ENCODE peak calls at places on chromosomes 13 and 19, in four cellular contexts. J, R, E and M are unnamed samples.

GRCh38 chr13:38264363-38265134 is 85.1 kb upstream of the UFM1 start:
- DNase-seq in J (no peak), R (no peak), E (no peak), M (no peak)

GRCh38 chr19:20256606-20257005 is 89.6 kb downstream of the ZNF486 start:
- DNase-seq in J (no peak), R (no peak), E (no peak), M (no peak)

GRCh38 chr13:27496006-27496405 is 45.6 kb upstream of the MTIF3 start:
- DNase-seq in J (no peak), R (no peak), E (no peak), M (no peak)

GRCh38 chr19:54114340-54114826 is 1.1 kb downstream of the TFPT start:
- DNase-seq in J (peak), R (no peak), E (peak), M (peak)

GRCh38 chr19:16458391-16459128 is 13.2 kb downstream of the EPS15L1 start:
- DNase-seq in J (no peak), R (no peak), E (no peak), M (no peak)

GRCh38 chr13:34021619-34022018 is 203.7 kb downstream of the RFC3 start:
- DNase-seq in J (no peak), R (no peak), E (no peak), M (no peak)

GRCh38 chr13:36841411-36841810 is 22.4 kb downstream of the RFXAP start:
- DNase-seq in J (no peak), R (no peak), E (no peak), M (no peak)

GRCh38 chr13:52454459-52454824 is 836 bp upstream of the CKAP2 start:
- DNase-seq in J (peak), R (no peak), E (no peak), M (peak)

GRCh38 chr19:38544569-38545315 is 73.0 kb downstream of the MAP4K1 start:
- DNase-seq in J (peak), R (no peak), E (no peak), M (no peak)

GRCh38 chr13:105462981-105463380 is 1072.5 kb downstream of the EFNB2 start:
- DNase-seq in J (no peak), R (no peak), E (no peak), M (no peak)

GRCh38 chr13:45796421-45796960 is 55.1 kb downstream of the SIAH3 start:
- DNase-seq in J (no peak), R (no peak), E (no peak), M (no peak)

GRCh38 chr13:20461481-20461859 is 64.2 kb downstream of the CRYL1 start:
- DNase-seq in J (no peak), R (no peak), E (peak), M (peak)

GRCh38 chr19:55691561-55692481 is 16.8 kb downstream of the EPN1 start:
- DNase-seq in J (no peak), R (peak), E (no peak), M (no peak)

GRCh38 chr19:18800636-18801035 is 9.5 kb upstream of the COMP start:
- DNase-seq in J (no peak), R (peak), E (no peak), M (no peak)